ENCODE peak calls at places on chromosomes 4 and X, in five cellular contexts. Q is BJ, T is lung, F is fibroblast of the aortic adventitia, K is pancreas. U is an unnamed sample.

GRCh38 chr4:57131849-57132745 is 21.9 kb upstream of the IGFBP7 start:
- DNase-seq in F (no peak), Q (no peak), T (no peak), K (no peak), U (no peak)

GRCh38 chrX:20487227-20487626 is 220.5 kb upstream of the RPS6KA3 start:
- DNase-seq in K (no peak), T (no peak), Q (no peak), F (peak; percentile 40), U (no peak)

GRCh38 chr4:186587416-186588018 is 32.1 kb upstream of the MTNR1A start:
- DNase-seq in F (peak; percentile 76), Q (no peak), K (peak; percentile 89), T (peak; percentile 56), U (peak; percentile 75)

GRCh38 chr4:85787133-85787532 is 312.2 kb downstream of the ARHGAP24 start:
- DNase-seq in T (no peak), K (no peak), Q (peak; percentile 59), F (peak; percentile 85), U (no peak)

GRCh38 chr4:150078996-150079581 is 844 bp downstream of the DCLK2 start:
- DNase-seq in K (peak; percentile 74), T (peak; percentile 31), Q (no peak), F (peak; percentile 30), U (peak; percentile 43)

GRCh38 chr4:185573651-185574199 is 38.4 kb upstream of the PDLIM3 start:
- DNase-seq in T (no peak), Q (no peak), F (peak; percentile 54), K (no peak), U (no peak)

GRCh38 chr4:157806176-157806575 is 366.6 kb downstream of the GASK1B start:
- DNase-seq in K (no peak), Q (no peak), F (no peak), T (no peak), U (no peak)

GRCh38 chr4:158032733-158033415 is 140.0 kb downstream of the GASK1B start:
- DNase-seq in Q (no peak), T (no peak), K (no peak), F (no peak), U (no peak)

GRCh38 chr4:106369456-106370060 is 980 bp upstream of the GIMD1 start:
- DNase-seq in Q (peak; percentile 31), F (peak; percentile 92), T (no peak), K (no peak), U (peak; percentile 22)

GRCh38 chr4:110164251-110164650 is 34.2 kb downstream of the ELOVL6 start:
- DNase-seq in K (no peak), T (no peak), Q (no peak), F (peak; percentile 40), U (no peak)
- H3K4me3 ChIP-seq in K (no peak overlapping the region), T (no peak overlapping the region), Q (no peak overlapping the region), F (no peak overlapping the region), U (no peak overlapping the region)

DNA sequence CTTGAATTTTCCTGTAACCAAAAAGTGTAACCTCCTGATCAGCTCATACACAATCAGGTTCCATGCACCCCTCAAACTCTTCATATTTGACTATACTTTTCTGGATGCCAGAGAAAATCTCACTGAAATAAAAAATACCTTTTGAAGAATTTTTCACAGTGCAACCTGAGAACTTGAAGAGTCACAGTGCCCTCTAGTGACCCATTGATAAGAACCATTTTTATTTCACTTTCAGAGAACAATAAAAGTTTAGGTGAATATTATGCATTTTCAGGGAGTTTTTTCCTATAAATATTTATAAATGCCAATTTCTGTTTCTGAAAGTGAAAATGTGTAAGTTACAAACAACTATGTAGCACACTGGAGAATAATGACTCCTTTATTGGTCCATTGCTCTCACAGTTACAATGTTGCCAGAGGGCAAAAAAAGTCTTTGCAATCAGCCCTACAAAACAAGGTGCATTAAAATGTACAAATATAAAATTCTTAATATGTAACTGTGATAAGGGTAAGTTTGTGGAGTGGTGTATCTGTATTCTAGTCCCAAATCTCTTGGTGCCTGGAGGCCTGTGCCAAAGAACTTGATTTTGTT is 153.6 kb upstream of the INTU start:
- DNase-seq in F (peak; percentile 62), T (no peak), K (no peak), Q (no peak), U (no peak)
- TF ChIP-seq CTCF in F (peak; percentile 53), T (no peak), K (no peak), Q (peak; percentile 53), U (peak; percentile 33)

GRCh38 chrX:148337873-148338272 is 162.5 kb upstream of the AFF2 start:
- DNase-seq in Q (no peak), T (no peak), F (no peak), K (no peak), U (no peak)

DNA sequence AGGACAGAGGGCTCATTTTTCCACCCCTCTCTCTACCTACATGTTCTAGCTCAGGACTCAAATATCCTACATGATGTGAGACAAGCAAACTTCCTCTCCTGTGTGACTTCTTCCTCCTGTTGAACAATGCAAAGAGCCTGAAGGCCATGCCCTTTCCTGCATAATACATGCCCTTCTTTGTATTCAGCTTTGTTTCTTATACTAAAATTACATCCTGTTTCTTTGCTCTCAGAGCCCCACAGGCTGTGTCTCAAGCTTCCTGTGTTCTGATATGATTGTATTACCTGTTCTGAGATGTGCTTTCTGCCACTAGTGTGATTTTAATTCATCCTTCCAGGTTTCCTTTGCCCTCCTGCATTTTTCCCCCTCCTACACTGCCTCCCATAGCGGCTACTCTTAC is 166.4 kb upstream of the AFF2 start:
- DNase-seq in Q (no peak), T (no peak), F (no peak), K (no peak), U (no peak)
- H3K4me3 ChIP-seq in Q (no peak overlapping the region), T (no peak overlapping the region), F (no peak overlapping the region), K (no peak overlapping the region), U (no peak overlapping the region)

GRCh38 chr4:112982677-112983076 is 66.8 kb upstream of the ANK2 start:
- DNase-seq in Q (no peak), F (no peak), K (no peak), T (no peak), U (no peak)
- TF ChIP-seq CTCF in Q (peak; percentile 13), F (no peak), K (no peak), T (no peak), U (no peak)

DNA sequence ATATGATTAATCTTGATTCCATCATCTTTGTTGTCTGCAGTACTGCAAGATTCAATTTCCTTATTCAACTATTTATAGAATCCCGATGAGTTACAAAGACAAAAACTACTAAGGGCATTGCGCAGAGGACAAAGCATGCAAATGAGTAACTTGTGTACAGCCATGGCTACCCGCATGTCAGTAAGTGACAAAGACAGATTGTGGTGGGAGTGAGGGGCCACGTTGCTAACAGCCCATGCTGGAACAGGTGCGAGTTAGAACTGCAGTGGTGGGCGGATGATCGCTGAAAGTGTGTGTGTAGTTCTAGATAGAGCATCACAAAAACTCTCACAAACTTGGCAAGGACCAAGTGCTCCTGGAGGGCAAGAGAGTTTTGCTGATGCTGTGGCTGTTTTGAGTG is 49.5 kb downstream of the ACOX3 start:
- DNase-seq in F (no peak), K (no peak), T (no peak), Q (no peak), U (no peak)
- H3K4me3 ChIP-seq in F (no peak overlapping the region), K (no peak overlapping the region), T (no peak overlapping the region), Q (no peak overlapping the region), U (no peak overlapping the region)

GRCh38 chr4:25405453-25405852 is 28.4 kb downstream of the ANAPC4 start:
- DNase-seq in K (no peak), F (no peak), Q (no peak), T (no peak), U (no peak)

GRCh38 chr4:25403699-25404098 is 26.6 kb downstream of the ANAPC4 start:
- DNase-seq in K (no peak), T (no peak), Q (no peak), F (no peak), U (no peak)

GRCh38 chr4:25402521-25402920 is 25.5 kb downstream of the ANAPC4 start:
- DNase-seq in T (no peak), F (peak; percentile 51), Q (no peak), K (no peak), U (no peak)

GRCh38 chr4:25410820-25411529 is 33.9 kb downstream of the ANAPC4 start:
- DNase-seq in K (no peak), Q (no peak), F (no peak), T (no peak), U (no peak)

DNA sequence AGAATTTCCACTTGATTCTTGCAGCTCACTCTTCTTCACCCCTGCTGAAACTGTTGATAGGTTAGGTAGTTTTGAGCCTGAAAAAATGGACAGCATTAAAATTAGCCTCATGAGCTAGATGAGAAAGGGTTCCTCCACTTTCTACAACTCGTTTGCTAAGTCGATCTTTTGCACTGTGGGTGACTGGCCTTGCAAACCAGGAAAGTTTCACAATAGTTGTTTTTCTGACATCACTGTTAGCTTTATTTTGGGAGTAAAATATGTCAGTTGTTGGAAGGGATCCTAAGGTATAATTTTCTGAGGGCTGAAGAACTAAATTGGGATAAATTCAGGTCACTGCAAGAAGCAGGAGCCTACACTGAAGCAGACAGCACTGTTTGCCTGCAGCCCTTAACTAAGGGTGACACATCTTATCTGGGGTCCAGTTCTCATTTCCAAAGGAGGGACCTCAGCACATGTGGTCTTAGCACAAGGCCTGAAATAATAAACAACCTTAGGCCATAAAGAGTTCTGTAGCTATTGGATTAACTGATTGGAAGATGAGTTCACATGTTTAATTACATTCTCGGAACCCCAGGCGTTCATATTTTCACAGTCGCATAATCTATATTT is 29.1 kb downstream of the ANAPC4 start:
- DNase-seq in F (peak; percentile 65), Q (no peak), K (no peak), T (no peak), U (no peak)
- TF ChIP-seq CTCF in F (no peak), Q (no peak), K (no peak), T (no peak), U (no peak)

GRCh38 chrX:9352683-9353430 is 112.0 kb upstream of the TBL1X start:
- DNase-seq in Q (no peak), K (no peak), T (peak; percentile 51), F (peak; percentile 84), U (peak; percentile 34)
- H3K4me3 ChIP-seq in Q (no peak overlapping the region), K (no peak overlapping the region), T (no peak overlapping the region), F (peak overlapping the region; percentile 28), U (no peak overlapping the region)